ENCODE peak calls at places on chromosomes 2 and 18, in nine cellular contexts. O is CD8-positive, alpha-beta T cell; B is left ventricle myocardium inferior; T is naive thymus-derived CD4-positive, alpha-beta T cell; D is testis; W is astrocyte; Y is CD8-positive, alpha-beta memory T cell; Z is neural progenitor cell; L is sigmoid colon. C is an unnamed sample. For H3K36me3, the result is how much of the 10 kb centered on the place peaks cover.

GRCh38 chr2:144711084-144711483 is 191.2 kb upstream of the ZEB2 start:
- DNase-seq in O (no peak), B (no peak), T (no peak), D (no peak), W (no peak), Y (no peak), Z (no peak), L (no peak), C (no peak)

GRCh38 chr2:69717902-69718301 is 24.0 kb upstream of the ANXA4 start:
- DNase-seq in O (no peak), B (no peak), T (no peak), D (no peak), W (peak), Y (no peak), Z (no peak), L (no peak), C (no peak)

GRCh38 chr2:64313311-64313710 is 140.7 kb upstream of the LGALSL start:
- DNase-seq in O (no peak), B (no peak), T (no peak), D (no peak), W (no peak), Y (no peak), Z (no peak), L (no peak), C (no peak)

GRCh38 chr2:20617892-20618467 is 32.9 kb downstream of the HS1BP3 start:
- DNase-seq in O (no peak), B (peak), T (no peak), D (peak), W (peak), Y (no peak), Z (peak), L (peak), C (peak)

GRCh38 chr2:119647440-119648169 is 31.4 kb upstream of the TMEM177 start:
- DNase-seq in O (no peak), B (no peak), T (no peak), D (no peak), W (peak), Y (no peak), Z (no peak), L (no peak), C (no peak)

GRCh38 chr2:25103287-25103871 is 61.5 kb downstream of the EFR3B start:
- DNase-seq in O (no peak), B (no peak), T (no peak), D (no peak), W (peak), Y (no peak), Z (no peak), L (no peak), C (no peak)

GRCh38 chr18:68489018-68489792 is 225.7 kb downstream of the TMX3 start:
- DNase-seq in O (no peak), B (no peak), T (no peak), D (no peak), W (no peak), Y (no peak), Z (peak), L (no peak), C (no peak)

GRCh38 chr2:99851811-99852210 is 290.6 kb downstream of the AFF3 start:
- DNase-seq in O (no peak), B (no peak), T (no peak), D (no peak), W (no peak), Y (no peak), Z (no peak), L (no peak), C (no peak)

GRCh38 chr18:45793295-45793965 is 32.0 kb upstream of the SIGLEC15 start:
- DNase-seq in O (no peak), B (no peak), T (no peak), D (no peak), W (peak), Y (no peak), Z (no peak), L (no peak), C (no peak)

GRCh38 chr2:117948585-117948984 is 65.3 kb downstream of the CCDC93 start:
- DNase-seq in O (no peak), B (no peak), T (no peak), D (no peak), W (no peak), Y (no peak), Z (peak), L (no peak), C (no peak)

GRCh38 chr2:138707424-138708074 is 72.6 kb downstream of the NXPH2 start:
- DNase-seq in O (no peak), B (no peak), T (no peak), D (no peak), W (peak), Y (no peak), Z (no peak), L (no peak), C (no peak)

GRCh38 chr2:128801581-128801980 is 482.9 kb upstream of the HS6ST1 start:
- DNase-seq in O (no peak), B (no peak), T (no peak), D (no peak), W (no peak), Y (no peak), Z (no peak), L (no peak), C (no peak)

GRCh38 chr2:176388886-176389285 is 119.6 kb downstream of the MTX2 start:
- DNase-seq in O (no peak), B (no peak), T (no peak), D (no peak), W (peak), Y (no peak), Z (no peak), L (no peak), C (no peak)

GRCh38 chr2:17621781-17622180 is 81.3 kb downstream of the VSNL1 start:
- DNase-seq in O (no peak), B (no peak), T (no peak), D (no peak), W (peak), Y (no peak), Z (no peak), L (no peak), C (no peak)

GRCh38 chr2:95343429-95344207 is 46.5 kb downstream of the KCNIP3 start:
- DNase-seq in O (no peak), B (peak), T (no peak), D (no peak), W (no peak), Y (no peak), Z (no peak), L (peak), C (no peak)

GRCh38 chr2:32129086-32129485 is 36.6 kb upstream of the SLC30A6 start:
- DNase-seq in O (no peak), B (no peak), T (no peak), D (no peak), W (no peak), Y (no peak), Z (no peak), L (no peak), C (no peak)

GRCh38 chr2:233029321-233029720 is 3.2 kb upstream of the NEU2 start:
- DNase-seq in O (no peak), B (no peak), T (no peak), D (no peak), W (no peak), Y (no peak), Z (no peak), L (no peak), C (no peak)

GRCh38 chr2:105395691-105396090 is 3.2 kb downstream of the FHL2 start:
- DNase-seq in O (no peak), B (no peak), T (no peak), D (peak), W (no peak), Y (no peak), Z (no peak), L (no peak), C (peak)

GRCh38 chr2:208406474-208407451 is at the start of gene PTH2R:
- DNase-seq in O (no peak), B (no peak), T (no peak), D (peak), W (peak), Y (no peak), Z (peak), L (no peak), C (no peak)

GRCh38 chr2:56444339-56444738 is 260.5 kb downstream of the CCDC85A start:
- DNase-seq in O (no peak), B (no peak), T (no peak), D (no peak), W (no peak), Y (no peak), Z (peak), L (no peak), C (no peak)

GRCh38 chr18:10864722-10865121 is 284.6 kb downstream of the PIEZO2 start:
- DNase-seq in O (no peak), B (no peak), T (no peak), D (no peak), W (no peak), Y (no peak), Z (no peak), L (no peak), C (no peak)

GRCh38 chr2:149561309-149561926 is 26.2 kb downstream of the MMADHC start:
- DNase-seq in O (no peak), B (no peak), T (no peak), D (peak), W (no peak), Y (peak), Z (peak), L (no peak), C (no peak)

GRCh38 chr18:8499810-8500663 is 109.2 kb upstream of the RAB12 start:
- DNase-seq in O (peak), B (no peak), T (no peak), D (no peak), W (no peak), Y (no peak), Z (no peak), L (peak), C (no peak)

GRCh38 chr2:226337941-226338605 is 461.5 kb downstream of the IRS1 start:
- DNase-seq in O (no peak), B (no peak), T (no peak), D (no peak), W (peak), Y (no peak), Z (no peak), L (no peak), C (no peak)

GRCh38 chr2:159432610-159433009 is 146.1 kb upstream of the WDSUB1 start:
- DNase-seq in O (no peak), B (no peak), T (no peak), D (no peak), W (no peak), Y (no peak), Z (no peak), L (no peak), C (no peak)
- H3K36me3 ChIP-seq in O (under half), B (half or more), T (under half), D (under half), W (under half), Y (under half), Z (under half), L (under half), C (under half)

GRCh38 chr2:73852020-73852419 is 23.3 kb downstream of the STAMBP start:
- DNase-seq in O (no peak), B (no peak), T (no peak), D (no peak), W (peak), Y (no peak), Z (no peak), L (no peak), C (no peak)
- H3K36me3 ChIP-seq in O (half or more), B (half or more), T (under half), D (under half), W (under half), Y (under half), Z (under half), L (under half), C (half or more)

DNA sequence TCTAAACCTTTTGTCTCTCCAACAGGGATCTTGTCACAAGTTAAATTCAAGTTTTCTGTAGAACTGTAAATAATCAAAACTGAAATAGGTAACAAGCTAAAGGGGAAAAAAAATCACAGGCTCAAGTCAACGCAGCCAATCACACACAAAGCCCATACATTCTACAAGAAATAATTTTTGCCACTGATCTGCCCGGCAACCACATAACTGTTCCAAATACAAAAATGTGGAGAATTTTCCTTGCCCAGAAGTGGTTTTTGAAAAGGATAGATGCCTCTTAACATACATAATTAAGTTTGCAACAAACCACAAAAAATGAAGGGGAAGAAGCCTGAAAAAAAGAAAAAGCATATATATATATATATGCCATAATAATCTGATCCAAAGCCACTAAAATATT is 60.3 kb downstream of the FARSB start:
- DNase-seq in O (no peak), B (no peak), T (no peak), D (no peak), W (no peak), Y (no peak), Z (no peak), L (no peak), C (no peak)
- H3K36me3 ChIP-seq in O (under half), B (under half), T (under half), D (under half), W (under half), Y (under half), Z (under half), L (under half), C (under half)

GRCh38 chr2:46991985-46992384 is 76.4 kb upstream of the MCFD2 start:
- DNase-seq in O (no peak), B (no peak), T (no peak), D (no peak), W (no peak), Y (no peak), Z (no peak), L (no peak), C (no peak)
- H3K36me3 ChIP-seq in O (under half), B (under half), T (under half), D (under half), W (under half), Y (under half), Z (under half), L (under half), C (under half)

GRCh38 chr18:213505-213904 is 54.3 kb downstream of the THOC1 start:
- DNase-seq in O (no peak), B (no peak), T (no peak), D (no peak), W (no peak), Y (no peak), Z (no peak), L (no peak), C (no peak)
- H3K36me3 ChIP-seq in O (under half), B (half or more), T (under half), D (under half), W (half or more), Y (half or more), Z (under half), L (under half), C (half or more)

GRCh38 chr2:210022824-210023223 is 20.4 kb downstream of the RPE start:
- DNase-seq in O (no peak), B (no peak), T (no peak), D (no peak), W (no peak), Y (no peak), Z (no peak), L (no peak), C (no peak)
- H3K36me3 ChIP-seq in O (under half), B (half or more), T (under half), D (under half), W (under half), Y (under half), Z (under half), L (under half), C (half or more)

DNA sequence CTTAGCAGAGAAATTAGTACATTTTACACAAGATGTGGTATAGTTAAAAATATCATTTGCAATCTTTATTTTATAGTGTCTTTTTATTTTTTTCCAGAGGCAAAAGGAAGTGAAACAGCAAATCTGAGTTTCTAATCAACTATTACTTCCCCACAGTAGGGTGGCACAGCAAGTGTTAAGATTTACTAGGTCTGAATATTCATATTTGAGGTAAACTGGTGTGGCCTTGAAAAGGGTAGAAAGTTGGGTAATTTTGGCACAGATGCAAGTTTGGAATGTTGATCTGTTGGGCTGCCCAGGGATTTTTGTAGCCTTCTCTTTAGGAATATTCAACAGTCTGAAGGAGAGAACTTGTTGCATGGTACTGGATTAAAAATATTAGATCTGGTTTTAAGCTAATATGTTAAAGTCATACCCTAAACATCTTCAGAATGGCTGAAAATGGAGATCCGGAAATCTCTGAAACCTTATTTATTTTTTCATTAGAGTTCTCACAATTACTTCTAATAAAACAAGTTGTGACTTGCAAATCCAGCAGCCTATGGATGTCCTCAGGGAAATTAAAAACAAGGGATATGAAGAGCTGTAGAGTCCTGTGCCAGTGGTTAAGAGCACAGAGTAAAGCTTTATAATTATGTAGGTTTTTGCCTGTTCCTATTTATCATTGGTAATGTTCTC is 10.8 kb downstream of the TANK start:
- DNase-seq in O (no peak), B (no peak), T (no peak), D (no peak), W (peak), Y (no peak), Z (no peak), L (no peak), C (no peak)
- H3K36me3 ChIP-seq in O (under half), B (under half), T (under half), D (under half), W (under half), Y (under half), Z (under half), L (under half), C (under half)

GRCh38 chr18:78238404-78239089 is 741.1 kb upstream of the SALL3 start:
- DNase-seq in O (no peak), B (no peak), T (no peak), D (peak), W (no peak), Y (no peak), Z (peak), L (no peak), C (no peak)

GRCh38 chr18:78239090-78239457 is 740.5 kb upstream of the SALL3 start:
- DNase-seq in O (no peak), B (no peak), T (no peak), D (no peak), W (no peak), Y (no peak), Z (no peak), L (no peak), C (no peak)

GRCh38 chr18:78240867-78241266 is 738.8 kb upstream of the SALL3 start:
- DNase-seq in O (no peak), B (no peak), T (no peak), D (no peak), W (no peak), Y (no peak), Z (peak), L (no peak), C (no peak)

GRCh38 chr18:78241535-78242306 is 737.9 kb upstream of the SALL3 start:
- DNase-seq in O (no peak), B (no peak), T (no peak), D (no peak), W (no peak), Y (no peak), Z (peak), L (no peak), C (no peak)

DNA sequence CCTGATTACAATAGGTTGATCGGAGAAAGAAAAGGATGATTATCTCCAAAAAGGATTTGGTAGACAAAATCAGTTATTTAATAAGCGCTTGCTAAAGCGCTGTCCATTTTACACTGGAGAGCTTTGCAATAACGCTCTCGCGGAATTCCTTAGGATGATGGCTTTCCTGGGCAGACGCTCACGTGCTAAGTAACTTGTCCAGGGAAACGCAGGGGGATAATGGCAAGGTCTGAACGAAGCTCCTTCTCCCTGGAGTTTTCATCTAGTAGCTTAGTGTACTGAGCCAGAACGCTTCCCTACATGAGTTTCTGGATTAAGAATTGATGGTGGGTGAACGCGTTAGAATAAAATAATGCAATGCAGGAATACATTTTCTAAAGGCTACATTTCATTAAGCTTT is 739.5 kb upstream of the SALL3 start:
- DNase-seq in O (no peak), B (no peak), T (no peak), D (no peak), W (no peak), Y (no peak), Z (peak), L (no peak), C (no peak)
- H3K36me3 ChIP-seq in O (under half), B (under half), T (under half), D (under half), W (under half), Y (under half), Z (under half), L (under half), C (under half)

DNA sequence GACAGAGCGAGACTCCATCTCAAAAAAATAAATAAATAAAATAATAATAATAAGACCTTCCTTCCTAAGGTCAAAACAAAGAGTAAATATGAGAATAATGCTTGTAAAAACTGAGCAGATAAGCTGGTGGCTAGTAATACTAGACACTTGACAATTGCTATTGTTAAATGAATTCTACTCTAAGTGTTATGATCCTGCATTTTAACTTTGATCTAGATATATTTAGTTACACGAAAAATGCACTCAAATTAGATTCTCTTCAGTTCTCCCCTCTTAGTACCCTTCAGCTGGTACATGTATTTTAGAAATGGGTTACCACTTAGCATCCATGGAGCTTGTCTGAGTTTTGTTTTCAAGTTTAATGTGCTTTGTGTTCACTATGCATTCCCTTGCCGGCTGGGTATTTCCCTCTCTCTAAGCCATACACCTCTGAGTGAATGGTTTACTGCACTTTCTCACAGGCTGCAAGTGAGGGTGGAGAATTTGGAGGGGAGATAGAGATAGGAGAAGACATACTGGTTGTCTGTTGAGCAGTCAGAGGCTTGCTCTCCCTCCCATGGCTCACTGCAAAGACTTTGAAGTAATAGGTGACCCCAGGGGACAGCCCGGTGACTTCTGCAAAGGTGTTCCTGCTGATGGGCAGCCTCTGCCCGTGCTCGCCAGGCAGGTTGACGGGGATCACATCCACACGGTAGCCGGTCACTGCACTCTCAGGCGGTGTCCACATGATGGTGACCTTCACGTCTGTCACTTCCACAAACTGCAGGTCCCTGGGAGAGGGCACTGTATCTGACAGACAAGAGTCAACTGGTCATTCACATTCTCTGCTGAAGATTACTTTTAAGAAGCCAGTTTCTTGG is 29.9 kb downstream of the FN1 start:
- DNase-seq in O (no peak), B (no peak), T (no peak), D (no peak), W (no peak), Y (no peak), Z (no peak), L (no peak), C (no peak)
- H3K36me3 ChIP-seq in O (under half), B (half or more), T (under half), D (under half), W (half or more), Y (under half), Z (under half), L (under half), C (under half)